ENCODE peak calls at places on chromosomes 4 and X, in five cellular contexts. Z is Panc1, Y is cardiac muscle cell, R is aorta, J is left lung. G is an unnamed sample.

GRCh38 chrX:13373807-13374187 is 53.9 kb upstream of the ATXN3L start:
- DNase-seq in Z (no peak), Y (no peak), R (no peak), J (no peak), G (no peak)

GRCh38 chr4:151292038-151292437 is 15.1 kb downstream of the PRSS48 start:
- DNase-seq in Z (no peak), Y (no peak), R (no peak), J (no peak), G (no peak)

GRCh38 chr4:37533286-37534033 is 152.7 kb downstream of the RELL1 start:
- DNase-seq in Z (no peak), Y (no peak), R (no peak), J (no peak), G (no peak)

GRCh38 chr4:126710935-126711334 is 921.8 kb upstream of the INTU start:
- DNase-seq in Z (no peak), Y (no peak), R (no peak), J (no peak), G (no peak)

GRCh38 chr4:53306729-53307128 is 59.1 kb downstream of the SCFD2 start:
- DNase-seq in Z (no peak), Y (no peak), R (no peak), J (no peak), G (no peak)

GRCh38 chrX:123081766-123082165 is 102.3 kb upstream of the GRIA3 start:
- DNase-seq in Z (no peak), Y (no peak), R (no peak), J (no peak), G (no peak)

GRCh38 chr4:95165926-95166524 is 382.7 kb downstream of the UNC5C start:
- DNase-seq in Z (peak), Y (peak), R (no peak), J (no peak), G (peak)

GRCh38 chrX:139304471-139304870 is 226.1 kb upstream of the F9 start:
- DNase-seq in Z (no peak), Y (no peak), R (no peak), J (no peak), G (no peak)

GRCh38 chr4:185222598-185222997 is 13.2 kb downstream of the SNX25 start:
- DNase-seq in Z (no peak), Y (no peak), R (no peak), J (no peak), G (no peak)

GRCh38 chr4:4668355-4669210 is 126.7 kb upstream of the STX18 start:
- DNase-seq in Z (no peak), Y (no peak), R (no peak), J (no peak), G (no peak)

GRCh38 chr4:150591284-150591874 is 9.4 kb downstream of the MAB21L2 start:
- DNase-seq in Z (no peak), Y (peak), R (no peak), J (no peak), G (peak)

GRCh38 chrX:16573781-16574180 is 76.2 kb upstream of the S100G start:
- DNase-seq in Z (no peak), Y (no peak), R (no peak), J (no peak), G (no peak)

GRCh38 chr4:169909897-169910296 is 116.3 kb downstream of the MFAP3L start:
- DNase-seq in Z (no peak), Y (no peak), R (no peak), J (no peak), G (no peak)

GRCh38 chr4:8252301-8253173 is 17.0 kb upstream of the HTRA3 start:
- DNase-seq in Z (no peak), Y (peak), R (no peak), J (peak), G (no peak)

GRCh38 chr4:152436384-152436783 is 99.5 kb downstream of the FBXW7 start:
- DNase-seq in Z (no peak), Y (no peak), R (no peak), J (no peak), G (no peak)

GRCh38 chr4:124743711-124744110 is 31.2 kb upstream of the ANKRD50 start:
- DNase-seq in Z (no peak), Y (no peak), R (no peak), J (no peak), G (no peak)

GRCh38 chrX:25427873-25428555 is 412.2 kb upstream of the ARX start:
- DNase-seq in Z (no peak), Y (no peak), R (peak), J (peak), G (peak)

GRCh38 chr4:3323071-3323481 is 30.3 kb downstream of the RGS12 start:
- DNase-seq in Z (no peak), Y (no peak), R (peak), J (no peak), G (no peak)

GRCh38 chr4:1058198-1058996 is 47.0 kb downstream of the FGFRL1 start:
- DNase-seq in Z (no peak), Y (peak), R (no peak), J (peak), G (no peak)

GRCh38 chrX:46204721-46205422 is 340.3 kb downstream of the ZNF674 start:
- DNase-seq in Z (no peak), Y (no peak), R (no peak), J (no peak), G (no peak)

GRCh38 chrX:114797494-114797893 is 213.6 kb downstream of the HTR2C start:
- DNase-seq in Z (no peak), Y (no peak), R (no peak), J (no peak), G (no peak)

GRCh38 chr4:878796-879729 is 53.1 kb downstream of the GAK start:
- DNase-seq in Z (no peak), Y (no peak), R (no peak), J (no peak), G (no peak)

GRCh38 chr4:25723409-25723808 is 67.8 kb downstream of the SLC34A2 start:
- DNase-seq in Z (no peak), Y (no peak), R (no peak), J (no peak), G (no peak)

GRCh38 chr4:139898293-139898692 is 232.7 kb downstream of the MGST2 start:
- DNase-seq in Z (no peak), Y (no peak), R (no peak), J (no peak), G (no peak)

GRCh38 chr4:40231464-40231863 is 34.6 kb downstream of the RHOH start:
- DNase-seq in Z (no peak), Y (no peak), R (no peak), J (no peak), G (no peak)

GRCh38 chrX:45956222-45956867 is 588.9 kb downstream of the ZNF674 start:
- DNase-seq in Z (no peak), Y (no peak), R (no peak), J (no peak), G (no peak)

GRCh38 chrX:111728096-111728495 is 47.1 kb downstream of the ALG13 start:
- DNase-seq in Z (no peak), Y (no peak), R (no peak), J (no peak), G (no peak)

GRCh38 chr4:185833055-185833598 is 21.1 kb upstream of the SORBS2 start:
- DNase-seq in Z (no peak), Y (no peak), R (no peak), J (no peak), G (peak)

GRCh38 chr4:67871867-67872266 is 11.9 kb downstream of the TMPRSS11D start:
- DNase-seq in Z (peak), Y (peak), R (no peak), J (no peak), G (peak)

GRCh38 chr4:53592128-53592527 is 842 bp upstream of the LNX1 start:
- DNase-seq in Z (no peak), Y (no peak), R (no peak), J (no peak), G (no peak)

GRCh38 chrX:151488677-151489076 is 74.8 kb upstream of the PASD1 start:
- DNase-seq in Z (no peak), Y (peak), R (no peak), J (no peak), G (peak)

GRCh38 chr4:26632916-26633315 is 49.0 kb downstream of the TBC1D19 start:
- DNase-seq in Z (no peak), Y (no peak), R (no peak), J (no peak), G (no peak)

GRCh38 chr4:97525236-97525635 is 618.0 kb downstream of the STPG2 start:
- DNase-seq in Z (no peak), Y (no peak), R (no peak), J (no peak), G (no peak)

GRCh38 chr4:146029939-146030710 is 91.5 kb upstream of the ZNF827 start:
- DNase-seq in Z (no peak), Y (no peak), R (no peak), J (no peak), G (no peak)

GRCh38 chr4:26083987-26084386 is 170.0 kb downstream of the SMIM20 start:
- DNase-seq in Z (peak), Y (peak), R (no peak), J (no peak), G (no peak)

GRCh38 chrX:17397074-17397473 is 22.1 kb downstream of the NHS start:
- DNase-seq in Z (no peak), Y (no peak), R (no peak), J (no peak), G (no peak)

GRCh38 chr4:76546282-76547166 is 111.5 kb downstream of the SHROOM3 start:
- DNase-seq in Z (no peak), Y (no peak), R (peak), J (no peak), G (no peak)

GRCh38 chr4:3308691-3309090 is 15.9 kb downstream of the RGS12 start:
- DNase-seq in Z (no peak), Y (no peak), R (peak), J (peak), G (no peak)

GRCh38 chrX:106612403-106612789 is 618 bp downstream of the RADX start:
- DNase-seq in Z (no peak), Y (peak), R (no peak), J (no peak), G (peak)

GRCh38 chr4:158809611-158810486 is 41.0 kb downstream of the FNIP2 start:
- DNase-seq in Z (peak), Y (peak), R (no peak), J (no peak), G (no peak)
- H3K27ac ChIP-seq in Z (peak), Y (peak), R (peak), J (peak), G (no peak)

GRCh38 chr4:24560770-24561415 is 23.5 kb downstream of the DHX15 start:
- DNase-seq in Z (no peak), Y (no peak), R (no peak), J (no peak), G (no peak)

GRCh38 chr4:24561438-24562139 is 22.8 kb downstream of the DHX15 start:
- DNase-seq in Z (no peak), Y (no peak), R (no peak), J (no peak), G (no peak)

GRCh38 chr4:24559032-24559821 is 25.1 kb downstream of the DHX15 start:
- DNase-seq in Z (no peak), Y (no peak), R (no peak), J (no peak), G (no peak)

GRCh38 chr4:24559889-24560288 is 24.5 kb downstream of the DHX15 start:
- DNase-seq in Z (no peak), Y (no peak), R (no peak), J (no peak), G (no peak)

DNA sequence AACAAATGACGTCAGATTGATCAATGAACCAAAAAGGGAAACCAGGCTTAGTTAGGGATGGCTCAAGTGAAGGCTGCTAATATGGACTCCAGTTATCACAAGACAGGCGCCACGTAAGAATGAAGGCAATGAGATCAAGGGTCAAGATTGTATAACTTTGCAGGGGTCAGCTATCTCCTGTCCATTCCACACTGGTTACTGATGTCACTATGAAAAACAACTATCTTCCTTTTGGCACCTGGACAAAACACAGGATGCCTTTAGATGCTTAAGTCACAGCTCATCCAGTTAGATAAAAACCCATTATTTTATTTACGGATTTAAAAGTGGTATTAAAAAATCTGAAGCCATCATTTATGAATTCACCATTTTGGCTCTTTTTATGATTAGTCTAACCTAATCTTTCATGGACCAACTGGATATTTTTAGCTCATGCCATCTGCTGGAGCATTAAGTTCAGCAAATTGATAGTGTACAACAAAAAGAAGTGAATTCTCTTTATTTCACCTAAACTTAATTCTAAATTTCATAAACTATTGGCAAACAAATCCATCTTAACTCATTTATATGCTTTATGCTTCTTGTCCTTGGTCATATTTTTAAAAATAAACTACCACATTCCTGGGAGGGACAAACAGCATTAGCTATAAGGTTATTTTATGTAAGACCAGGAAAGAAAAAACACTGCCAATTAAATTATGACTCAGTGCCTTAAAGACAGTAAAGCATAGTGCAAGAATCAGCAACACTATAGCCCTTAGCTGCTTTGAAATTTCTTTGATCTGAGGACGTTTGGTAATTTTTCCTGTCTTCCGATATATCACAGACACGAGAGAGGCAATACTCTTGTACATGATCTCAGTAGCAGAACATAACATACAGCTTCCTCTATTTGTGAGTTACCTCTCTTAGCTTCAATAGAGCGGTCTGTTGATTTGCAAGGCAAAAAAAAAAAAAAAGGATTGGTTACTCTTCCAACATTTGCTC is 27.0 kb downstream of the DHX15 start:
- DNase-seq in Z (no peak), Y (no peak), R (no peak), J (no peak), G (no peak)
- H3K4me3 ChIP-seq in Z (no peak), Y (no peak), R (no peak), J (no peak), G (no peak)

DNA sequence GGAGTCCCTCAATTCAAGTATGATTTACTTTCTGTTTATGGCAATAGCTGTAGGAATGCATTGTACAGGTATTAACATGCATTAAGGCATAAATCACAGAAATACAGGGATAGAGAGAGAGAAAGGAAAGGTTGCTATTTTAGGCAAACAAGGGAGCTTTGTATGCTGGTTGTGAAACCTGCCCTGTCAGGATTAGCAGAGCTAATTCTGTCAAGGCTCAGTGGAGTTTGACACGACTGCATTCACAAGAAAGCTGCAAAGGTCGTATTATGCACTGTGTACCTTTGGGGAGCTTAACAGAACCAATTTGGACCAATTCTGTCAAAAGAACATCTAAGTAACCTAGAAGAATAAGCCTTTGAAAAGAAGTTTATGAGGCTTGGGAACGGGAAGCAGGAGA is 239.3 kb downstream of the GRIA2 start:
- DNase-seq in Z (no peak), Y (peak), R (no peak), J (no peak), G (peak)
- H3K27ac ChIP-seq in Z (no peak), Y (peak), R (peak), J (no peak), G (peak)

GRCh38 chr4:187995322-187996207 is at the start of gene ZFP42:
- DNase-seq in Z (no peak), Y (no peak), R (no peak), J (peak), G (peak)
- H3K4me3 ChIP-seq in Z (no peak), Y (peak), R (no peak), J (no peak), G (peak)

GRCh38 chr4:6671648-6672047 is 22.0 kb upstream of the S100P start:
- DNase-seq in Z (no peak), Y (no peak), R (no peak), J (no peak), G (no peak)

GRCh38 chr4:6668391-6668790 is 25.3 kb upstream of the S100P start:
- DNase-seq in Z (no peak), Y (no peak), R (no peak), J (no peak), G (no peak)

GRCh38 chr4:6673660-6674499 is 19.8 kb upstream of the S100P start:
- DNase-seq in Z (peak), Y (peak), R (peak), J (peak), G (peak)

GRCh38 chr4:6674500-6675149 is 19.1 kb upstream of the S100P start:
- DNase-seq in Z (no peak), Y (peak), R (no peak), J (no peak), G (peak)

GRCh38 chr4:6672131-6672530 is 21.5 kb upstream of the S100P start:
- DNase-seq in Z (no peak), Y (no peak), R (no peak), J (no peak), G (no peak)
- H3K27ac ChIP-seq in Z (no peak), Y (no peak), R (no peak), J (no peak), G (no peak)

GRCh38 chrX:645024-645376 is 14.4 kb downstream of the SHOX start:
- DNase-seq in Z (no peak), Y (no peak), R (peak), J (no peak), G (peak)
- H3K4me3 ChIP-seq in Z (no peak), Y (no peak), R (no peak), J (no peak), G (peak)

GRCh38 chrX:31138124-31138523 is 66.3 kb upstream of the FTHL17 start:
- DNase-seq in Z (no peak), Y (no peak), R (no peak), J (no peak), G (no peak)
- H3K27ac ChIP-seq in Z (no peak), Y (no peak), R (no peak), J (no peak), G (no peak)

DNA sequence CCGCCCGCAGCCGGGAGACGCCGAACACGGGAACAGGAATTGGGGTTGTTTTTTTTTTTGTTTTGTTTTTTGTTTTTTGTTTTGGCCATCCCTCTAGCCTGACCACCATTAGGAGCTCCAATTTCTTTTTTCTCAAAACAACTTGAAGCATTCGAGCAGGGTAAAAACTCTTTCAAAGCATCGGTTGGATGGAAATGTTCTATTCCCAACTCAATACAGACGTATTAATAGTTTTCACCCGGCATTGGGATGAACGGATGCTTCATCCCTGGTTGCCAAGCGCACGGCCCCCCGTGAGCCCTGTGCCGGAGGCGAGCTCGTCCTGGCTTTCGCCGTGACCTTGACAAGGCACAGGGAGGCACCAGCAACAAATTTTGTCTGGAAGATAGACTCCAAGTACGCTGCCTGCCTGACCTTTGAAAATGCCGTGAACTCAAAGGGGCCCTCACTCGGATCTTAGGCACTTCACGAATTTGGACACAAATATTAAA is 352 bp upstream of the MAP3K15 start:
- DNase-seq in Z (no peak), Y (no peak), R (no peak), J (no peak), G (no peak)
- H3K4me3 ChIP-seq in Z (peak), Y (peak), R (no peak), J (peak), G (peak)

GRCh38 chr4:99323761-99324160 is 2.6 kb upstream of the ADH1B start:
- DNase-seq in Z (no peak), Y (no peak), R (no peak), J (no peak), G (no peak)

GRCh38 chr4:99324361-99324760 is 3.2 kb upstream of the ADH1B start:
- DNase-seq in Z (no peak), Y (no peak), R (no peak), J (no peak), G (no peak)

GRCh38 chr4:99330648-99331047 is 9.4 kb upstream of the ADH1B start:
- DNase-seq in Z (no peak), Y (no peak), R (no peak), J (no peak), G (no peak)

GRCh38 chr4:99321241-99322191 is at the start of gene ADH1B:
- DNase-seq in Z (no peak), Y (no peak), R (no peak), J (no peak), G (peak)

DNA sequence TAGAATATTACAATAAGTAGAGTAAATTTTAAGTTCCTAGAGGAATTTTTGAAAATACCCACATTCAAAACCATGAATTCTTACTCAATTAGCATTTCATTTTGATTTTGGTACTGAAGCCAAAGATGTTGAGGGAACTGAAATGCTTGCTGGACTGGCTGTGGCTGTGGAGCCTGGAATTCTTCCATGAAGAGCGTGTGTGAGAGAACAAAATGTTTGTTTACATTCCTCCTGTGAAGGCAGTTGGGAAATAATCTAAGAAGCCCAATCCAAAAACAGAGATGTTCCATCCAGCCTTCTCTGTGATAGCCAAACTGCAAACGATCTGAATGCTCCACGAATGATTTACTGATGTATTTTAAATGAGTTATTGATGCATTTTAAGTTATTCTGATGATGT is 3.8 kb upstream of the ADH1B start:
- DNase-seq in Z (no peak), Y (no peak), R (peak), J (no peak), G (no peak)
- H3K27ac ChIP-seq in Z (no peak), Y (no peak), R (no peak), J (peak), G (no peak)